ENCODE peak calls at places on chromosome 12, in five cellular contexts. H, N, B, Y and U are unnamed samples.
A peak's percentile ranks its signal among the peaks of the same experiment; 100 is the strongest.

GRCh38 chr12:131363416-131363815 is 347.5 kb upstream of the SFSWAP start:
- DNase-seq in H (no peak), B (no peak), Y (no peak), N (no peak), U (peak; percentile 16)

GRCh38 chr12:2244013-2244861 is 191.4 kb downstream of the CACNA1C start:
- DNase-seq in B (no peak), Y (peak; percentile 2), N (no peak), H (no peak), U (no peak)

GRCh38 chr12:64656429-64656828 is 46.1 kb downstream of the RASSF3 start:
- DNase-seq in B (peak; percentile 55), H (peak; percentile 51), N (no peak), Y (no peak), U (no peak)

GRCh38 chr12:58030566-58031279 is 89.4 kb downstream of the ATP23 start:
- DNase-seq in B (no peak), N (no peak), H (no peak), Y (no peak), U (no peak)

GRCh38 chr12:29750131-29750927 is 33.4 kb downstream of the TMTC1 start:
- DNase-seq in N (no peak), B (no peak), Y (no peak), H (no peak), U (no peak)

GRCh38 chr12:21962236-21962635 is 21.0 kb upstream of the ABCC9 start:
- DNase-seq in N (no peak), H (no peak), B (no peak), Y (no peak), U (no peak)

GRCh38 chr12:57046947-57047890 is 2.7 kb downstream of the MYO1A start:
- DNase-seq in B (peak; percentile 20), H (no peak), Y (no peak), N (no peak), U (no peak)

GRCh38 chr12:69052613-69053408 is 119.8 kb upstream of the CPM start:
- DNase-seq in B (peak; percentile 72), Y (peak; percentile 24), H (no peak), N (no peak), U (no peak)

GRCh38 chr12:24947541-24948451 is 1.1 kb downstream of the BCAT1 start:
- DNase-seq in H (no peak), B (no peak), N (no peak), Y (no peak), U (no peak)

GRCh38 chr12:126651133-126651532 is 1585.9 kb downstream of the AACS start:
- DNase-seq in N (no peak), B (no peak), H (no peak), Y (no peak), U (no peak)

GRCh38 chr12:23576372-23576771 is 373.1 kb downstream of the SOX5 start:
- DNase-seq in H (no peak), B (no peak), N (no peak), Y (no peak), U (no peak)

GRCh38 chr12:46549527-46550265 is 177.1 kb upstream of the SLC38A2 start:
- DNase-seq in H (no peak), N (no peak), Y (peak; percentile 84), B (no peak), U (no peak)

GRCh38 chr12:132503611-132504204 is 13.8 kb downstream of the FBRSL1 start:
- DNase-seq in B (peak; percentile 77), H (no peak), N (peak; percentile 37), Y (no peak), U (no peak)

GRCh38 chr12:19288603-19289244 is 150.6 kb upstream of the AEBP2 start:
- DNase-seq in Y (peak; percentile 22), B (no peak), N (no peak), H (no peak), U (no peak)

GRCh38 chr12:53211476-53212381 is 4.7 kb upstream of the ITGB7 start:
- DNase-seq in N (no peak), Y (no peak), B (no peak), H (no peak), U (no peak)

GRCh38 chr12:121753844-121754264 is 39.6 kb downstream of the RHOF start:
- DNase-seq in N (peak; percentile 58), Y (no peak), B (peak; percentile 65), H (peak; percentile 79), U (peak; percentile 97)

GRCh38 chr12:57881035-57881973 is 34.8 kb upstream of the CTDSP2 start:
- DNase-seq in Y (peak; percentile 19), H (no peak), N (peak; percentile 67), B (no peak), U (no peak)

DNA sequence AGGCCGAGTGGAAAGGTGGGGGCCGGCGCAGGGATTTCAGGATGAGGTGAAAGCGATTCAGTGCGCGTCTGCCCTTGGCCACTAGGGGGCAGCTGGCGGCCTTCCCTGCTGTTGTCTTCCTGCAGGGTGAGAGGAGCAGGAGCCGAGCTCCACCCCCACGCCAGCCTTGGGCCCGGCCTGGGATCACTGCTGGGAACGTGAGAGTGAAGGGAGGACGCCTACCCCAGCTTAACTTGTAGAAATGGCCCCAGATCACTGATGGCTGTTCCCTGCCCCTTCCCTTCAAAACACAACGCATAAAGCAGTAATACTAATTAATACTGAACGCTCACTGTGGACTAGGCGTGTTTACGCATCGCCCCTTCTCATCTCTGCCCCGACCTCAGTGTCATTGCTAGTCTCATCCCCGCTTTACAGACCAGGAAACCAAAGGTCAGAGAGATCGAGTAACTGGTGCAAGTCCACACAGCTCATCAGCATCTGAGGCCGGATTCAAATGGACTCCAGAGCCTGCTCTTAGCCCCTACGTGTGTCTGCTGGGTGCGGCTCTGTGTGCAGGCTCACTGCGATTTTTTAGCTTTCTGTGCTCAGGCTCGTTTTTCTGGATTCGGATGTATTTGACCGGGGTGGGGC is 24.3 kb downstream of the MVK start:
- DNase-seq in H (peak; percentile 86), N (peak; percentile 76), B (peak; percentile 90), Y (peak; percentile 44), U (peak; percentile 89)
- TF ChIP-seq POLR2A in H (no peak), N (no peak), B (no peak), Y (no peak), U (no peak)

GRCh38 chr12:113929312-113929989 is 36.7 kb downstream of the RBM19 start:
- DNase-seq in Y (no peak), B (no peak), H (no peak), N (no peak), U (no peak)

GRCh38 chr12:113933201-113933786 is 32.8 kb downstream of the RBM19 start:
- DNase-seq in B (no peak), Y (no peak), N (no peak), H (no peak), U (no peak)

GRCh38 chr12:113932411-113933196 is 33.5 kb downstream of the RBM19 start:
- DNase-seq in H (no peak), Y (no peak), N (no peak), B (no peak), U (no peak)

GRCh38 chr12:113931517-113931916 is 34.6 kb downstream of the RBM19 start:
- DNase-seq in Y (no peak), B (no peak), H (no peak), N (no peak), U (no peak)

GRCh38 chr12:113930249-113930648 is 35.9 kb downstream of the RBM19 start:
- DNase-seq in Y (no peak), N (no peak), B (no peak), H (no peak), U (no peak)
- H3K27ac ChIP-seq in Y (no peak overlapping the region), N (no peak overlapping the region), B (no peak overlapping the region), H (no peak overlapping the region), U (no peak overlapping the region)

GRCh38 chr12:7060353-7060954 is at the start of gene C1S:
- DNase-seq in Y (no peak), N (peak; percentile 79), H (peak; percentile 39), B (peak; percentile 79), U (peak; percentile 52)
- TF ChIP-seq POLR2A in Y (no peak), N (peak; percentile 41), H (peak; percentile 11), B (peak; percentile 64), U (no peak)

GRCh38 chr12:62214847-62215246 is 45.4 kb upstream of the USP15 start:
- DNase-seq in B (no peak), Y (no peak), H (no peak), N (no peak), U (no peak)

GRCh38 chr12:62207248-62207647 is 53.0 kb upstream of the USP15 start:
- DNase-seq in N (no peak), Y (no peak), H (no peak), B (no peak), U (no peak)

GRCh38 chr12:62211510-62211909 is 48.7 kb upstream of the USP15 start:
- DNase-seq in N (no peak), B (no peak), Y (no peak), H (no peak), U (no peak)

GRCh38 chr12:62205348-62205747 is 54.9 kb upstream of the USP15 start:
- DNase-seq in B (no peak), N (no peak), H (no peak), Y (no peak), U (no peak)

GRCh38 chr12:62210422-62210821 is 49.8 kb upstream of the USP15 start:
- DNase-seq in B (peak; percentile 50), H (peak; percentile 33), Y (peak; percentile 37), N (peak; percentile 19), U (peak; percentile 41)
- H3K27ac ChIP-seq in B (no peak overlapping the region), H (no peak overlapping the region), Y (no peak overlapping the region), N (no peak overlapping the region), U (no peak overlapping the region)

GRCh38 chr12:92065664-92066063 is 80.0 kb downstream of the BTG1 start:
- DNase-seq in Y (no peak), H (no peak), B (no peak), N (no peak), U (no peak)

GRCh38 chr12:92064420-92064819 is 81.2 kb downstream of the BTG1 start:
- DNase-seq in N (no peak), Y (no peak), H (no peak), B (peak; percentile 59), U (no peak)

GRCh38 chr12:92062539-92063493 is 82.8 kb downstream of the BTG1 start:
- DNase-seq in Y (no peak), N (no peak), B (no peak), H (no peak), U (no peak)

GRCh38 chr12:92063641-92064040 is 82.0 kb downstream of the BTG1 start:
- DNase-seq in B (no peak), N (no peak), H (no peak), Y (no peak), U (no peak)

DNA sequence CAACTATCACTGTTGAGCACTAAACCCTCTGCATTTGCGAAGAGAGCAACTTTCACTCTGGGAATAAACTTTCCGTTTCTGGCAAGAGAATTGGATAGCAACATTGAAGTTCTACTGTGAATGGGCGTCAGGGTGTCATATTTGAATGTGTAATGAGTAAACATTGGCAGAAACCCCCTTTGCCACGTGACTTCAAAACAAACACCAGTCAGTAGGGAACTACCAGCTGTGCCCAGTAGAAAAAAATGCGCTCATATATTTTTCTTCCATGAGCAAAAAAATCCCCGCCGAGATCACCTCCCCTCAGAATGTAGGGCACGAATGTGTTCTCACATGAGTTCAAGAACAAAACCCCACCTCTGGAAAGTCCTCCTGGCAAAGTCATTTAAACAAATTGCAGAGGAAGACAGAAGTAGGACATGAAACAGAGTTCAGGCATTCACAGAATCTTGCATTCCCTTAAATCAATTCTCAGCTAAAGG is 80.6 kb downstream of the BTG1 start:
- DNase-seq in H (peak; percentile 52), N (no peak), Y (no peak), B (peak; percentile 96), U (no peak)
- TF ChIP-seq POLR2A in H (no peak), N (no peak), Y (no peak), B (peak; percentile 70), U (no peak)

DNA sequence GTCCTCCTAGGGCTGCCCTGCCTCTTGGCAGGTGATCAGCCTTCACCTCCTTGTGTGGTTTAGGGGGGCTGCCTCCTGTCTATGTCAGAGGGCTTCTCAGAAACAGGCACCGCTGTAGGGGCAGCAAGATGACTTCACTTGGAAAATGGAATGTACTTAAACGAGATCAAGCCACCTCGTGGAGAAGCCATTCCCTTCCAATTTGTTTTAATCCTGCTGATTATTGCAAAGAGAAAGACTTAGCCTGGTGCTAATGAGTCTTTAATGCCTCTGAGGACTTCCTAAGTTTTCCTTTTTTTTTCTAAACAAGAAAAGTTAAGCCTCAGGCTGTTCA is 62.3 kb upstream of the RFLNA start:
- DNase-seq in B (no peak), H (no peak), Y (no peak), N (no peak), U (no peak)
- H3K27ac ChIP-seq in B (no peak overlapping the region), H (peak overlapping the region; percentile 83), Y (no peak overlapping the region), N (no peak overlapping the region), U (no peak overlapping the region)